ENCODE peak calls at places on chromosomes 2 and 18, in four cellular contexts. One of them, this sample, is unnamed.

GRCh38 chr2:201798252-201798918 is 8.0 kb upstream of the CDK15 start:
- DNase-seq in GM12878: no peak
- DNase-seq in K562: no peak
- DNase-seq in HepG2: no peak
- DNase-seq in this sample: no peak

GRCh38 chr18:46335551-46336059 is 231.4 kb downstream of the HAUS1 start:
- DNase-seq in GM12878: no peak
- DNase-seq in K562: no peak
- DNase-seq in HepG2: no peak
- DNase-seq in this sample: no peak

GRCh38 chr2:127173073-127173472 is 47.0 kb downstream of the CYP27C1 start:
- DNase-seq in GM12878: no peak
- DNase-seq in K562: no peak
- DNase-seq in HepG2: no peak
- DNase-seq in this sample: no peak

GRCh38 chr18:31402026-31402373 is 25.4 kb downstream of the DSG4 start:
- DNase-seq in HepG2: peak
- DNase-seq in K562: no peak
- DNase-seq in GM12878: no peak
- DNase-seq in this sample: no peak

GRCh38 chr2:37189452-37190153 is 1.1 kb upstream of the SULT6B1 start:
- DNase-seq in K562: no peak
- DNase-seq in GM12878: no peak
- DNase-seq in HepG2: peak
- DNase-seq in this sample: no peak

GRCh38 chr2:43948370-43948769 is 47.4 kb downstream of the LRPPRC start:
- DNase-seq in GM12878: no peak
- DNase-seq in HepG2: no peak
- DNase-seq in K562: no peak
- DNase-seq in this sample: no peak

GRCh38 chr2:127525692-127526141 is 572 bp downstream of the IWS1 start:
- DNase-seq in K562: no peak
- DNase-seq in HepG2: peak
- DNase-seq in GM12878: no peak
- DNase-seq in this sample: no peak

GRCh38 chr2:139744273-139744672 is 964.1 kb upstream of the NXPH2 start:
- DNase-seq in GM12878: no peak
- DNase-seq in K562: no peak
- DNase-seq in HepG2: no peak
- DNase-seq in this sample: no peak

GRCh38 chr2:85797959-85798358 is 44.2 kb downstream of the ATOH8 start:
- DNase-seq in GM12878: no peak
- DNase-seq in K562: peak
- DNase-seq in HepG2: peak
- DNase-seq in this sample: no peak

GRCh38 chr18:61883547-61883946 is 9.3 kb downstream of the RNF152 start:
- DNase-seq in HepG2: no peak
- DNase-seq in GM12878: no peak
- DNase-seq in K562: no peak
- DNase-seq in this sample: no peak

GRCh38 chr2:184824597-184824996 is 226.3 kb downstream of the ZNF804A start:
- DNase-seq in GM12878: no peak
- DNase-seq in HepG2: no peak
- DNase-seq in K562: no peak
- DNase-seq in this sample: no peak

DNA sequence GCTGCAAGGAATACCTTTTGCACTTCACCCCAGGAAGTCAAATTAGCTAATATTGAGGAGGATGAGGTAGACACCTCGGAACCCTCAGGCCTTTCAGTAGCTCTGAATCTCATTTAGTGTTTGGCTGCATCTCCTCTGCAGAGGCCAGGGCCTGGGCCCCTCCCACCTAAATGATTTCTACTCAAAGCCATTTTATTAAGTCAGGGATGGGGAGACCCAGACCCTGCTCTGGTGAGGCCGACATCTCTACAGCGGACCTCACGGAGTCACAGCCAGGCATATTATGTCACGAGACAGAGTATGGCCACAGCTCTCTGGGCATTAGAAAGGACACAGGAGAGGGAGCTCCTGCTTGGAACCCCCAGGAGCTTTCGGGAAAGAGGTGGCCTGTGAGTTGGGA is 305.5 kb downstream of the ALK start:
- DNase-seq in K562: no peak
- DNase-seq in GM12878: no peak
- DNase-seq in HepG2: no peak
- DNase-seq in this sample: no peak
- TF ChIP-seq TARDBP in K562: no peak
- TF ChIP-seq TARDBP in GM12878: no peak
- TF ChIP-seq TARDBP in HepG2: no peak
- TF ChIP-seq TARDBP in this sample: no peak

DNA sequence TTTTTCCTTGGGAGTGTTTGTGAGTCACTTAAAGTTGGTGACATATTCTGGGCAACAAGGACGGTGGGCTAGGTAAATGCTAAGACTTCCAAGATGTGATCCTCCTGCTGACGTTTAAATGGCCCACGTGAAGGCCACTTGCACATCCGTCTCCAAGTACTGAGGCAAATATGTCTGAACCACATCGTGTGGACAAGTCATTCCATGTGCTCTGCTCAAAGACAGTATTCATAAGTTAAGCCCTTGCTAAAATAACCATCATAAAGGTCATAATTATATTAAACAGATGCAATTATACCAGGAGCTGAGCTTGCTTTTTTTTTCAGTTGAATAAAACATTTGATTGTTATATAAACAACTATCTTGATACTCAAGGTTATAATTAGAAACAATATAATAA is 44.8 kb downstream of the SPP2 start:
- DNase-seq in K562: no peak
- DNase-seq in GM12878: no peak
- DNase-seq in HepG2: no peak
- DNase-seq in this sample: no peak
- TF ChIP-seq FOXM1 in K562: no peak
- TF ChIP-seq FOXM1 in GM12878: no peak
- TF ChIP-seq FOXM1 in HepG2: no peak
- TF ChIP-seq FOXM1 in this sample: no peak

DNA sequence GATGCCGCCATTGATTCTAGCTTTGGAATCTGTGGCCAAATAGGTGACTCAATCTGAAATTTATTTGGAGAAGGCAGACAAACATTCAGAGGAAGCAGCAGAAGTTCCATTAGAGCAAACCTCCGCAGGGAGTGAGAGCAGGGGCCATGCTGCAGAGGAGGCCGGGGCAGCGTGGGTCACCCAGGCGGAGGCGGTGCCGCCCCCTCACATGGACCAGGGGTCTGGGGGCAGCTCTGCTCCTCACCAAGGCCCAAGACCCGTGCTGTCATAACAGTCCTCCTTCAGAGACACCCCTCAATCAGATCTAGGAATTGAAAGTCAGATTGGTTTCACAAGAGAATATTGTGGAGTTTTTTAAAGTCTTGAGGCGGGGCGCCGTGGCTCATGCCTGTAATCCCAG is 92.4 kb downstream of the GBX2 start:
- DNase-seq in HepG2: peak
- DNase-seq in GM12878: no peak
- DNase-seq in K562: no peak
- DNase-seq in this sample: no peak
- TF ChIP-seq TARDBP in HepG2: no peak
- TF ChIP-seq TARDBP in GM12878: no peak
- TF ChIP-seq TARDBP in K562: no peak
- TF ChIP-seq TARDBP in this sample: no peak

GRCh38 chr2:9313443-9313842 is 106.8 kb downstream of the ASAP2 start:
- DNase-seq in K562: peak
- DNase-seq in GM12878: no peak
- DNase-seq in HepG2: no peak
- DNase-seq in this sample: no peak
- TF ChIP-seq FOXM1 in K562: no peak
- TF ChIP-seq FOXM1 in GM12878: no peak
- TF ChIP-seq FOXM1 in HepG2: no peak
- TF ChIP-seq FOXM1 in this sample: no peak

GRCh38 chr2:122077114-122077513 is 321.7 kb downstream of the TSN start:
- DNase-seq in HepG2: no peak
- DNase-seq in K562: no peak
- DNase-seq in GM12878: no peak
- DNase-seq in this sample: no peak

GRCh38 chr2:122079844-122080243 is 324.4 kb downstream of the TSN start:
- DNase-seq in HepG2: no peak
- DNase-seq in GM12878: no peak
- DNase-seq in K562: no peak
- DNase-seq in this sample: no peak

GRCh38 chr2:122074201-122074600 is 318.8 kb downstream of the TSN start:
- DNase-seq in GM12878: no peak
- DNase-seq in HepG2: no peak
- DNase-seq in K562: no peak
- DNase-seq in this sample: no peak

GRCh38 chr2:122078451-122078850 is 323.0 kb downstream of the TSN start:
- DNase-seq in GM12878: no peak
- DNase-seq in HepG2: no peak
- DNase-seq in K562: no peak
- DNase-seq in this sample: no peak

DNA sequence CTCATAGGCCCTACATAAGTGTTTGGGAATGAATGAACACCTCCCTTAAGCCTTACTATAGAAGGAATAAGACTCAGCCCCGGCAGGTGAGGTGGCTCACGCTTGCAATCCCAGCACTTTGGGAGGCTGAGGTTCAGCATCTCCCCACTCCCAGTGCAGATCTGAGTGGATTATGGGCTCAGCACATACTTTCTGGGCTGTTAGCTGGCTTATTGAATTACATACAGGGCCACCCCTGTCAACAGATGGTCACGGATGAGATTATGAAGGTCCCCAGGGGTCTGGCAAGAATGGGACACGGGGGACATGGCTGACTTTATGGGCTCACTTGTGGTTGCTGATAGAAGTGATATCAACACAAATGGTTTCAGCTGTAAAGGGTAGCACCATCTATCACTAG is 322.3 kb downstream of the TSN start:
- DNase-seq in GM12878: no peak
- DNase-seq in K562: no peak
- DNase-seq in HepG2: no peak
- DNase-seq in this sample: no peak
- TF ChIP-seq TARDBP in GM12878: no peak
- TF ChIP-seq TARDBP in K562: no peak
- TF ChIP-seq TARDBP in HepG2: no peak
- TF ChIP-seq TARDBP in this sample: no peak

GRCh38 chr2:152644197-152644873 is 72.9 kb downstream of the PRPF40A start:
- DNase-seq in K562: no peak
- DNase-seq in HepG2: no peak
- DNase-seq in GM12878: no peak
- DNase-seq in this sample: no peak
- TF ChIP-seq FOXM1 in K562: no peak
- TF ChIP-seq FOXM1 in HepG2: no peak
- TF ChIP-seq FOXM1 in GM12878: no peak
- TF ChIP-seq FOXM1 in this sample: no peak

DNA sequence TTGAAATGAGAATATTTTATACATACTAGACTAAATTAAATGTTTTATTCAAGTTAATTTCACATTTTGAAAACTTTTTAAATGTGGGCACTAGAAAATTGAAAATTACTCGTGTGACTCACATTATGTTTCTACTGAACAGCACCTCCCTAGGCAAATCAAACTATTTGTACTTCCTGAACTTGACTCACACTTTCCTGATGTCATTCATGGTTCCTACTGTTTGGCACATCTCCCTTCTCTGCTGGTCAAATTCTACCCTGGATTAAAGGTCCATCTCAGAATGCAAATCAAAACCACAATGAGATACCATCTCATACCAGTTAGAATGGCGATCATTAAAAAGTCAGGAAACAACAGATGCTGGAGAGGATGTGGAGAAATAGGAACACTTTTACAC is 16.7 kb downstream of the LHCGR start:
- DNase-seq in K562: no peak
- DNase-seq in HepG2: no peak
- DNase-seq in GM12878: no peak
- DNase-seq in this sample: no peak
- TF ChIP-seq TARDBP in K562: no peak
- TF ChIP-seq TARDBP in HepG2: no peak
- TF ChIP-seq TARDBP in GM12878: no peak
- TF ChIP-seq TARDBP in this sample: no peak

This sample was measured in HEK293T.